ENCODE peak calls at places on chromosomes 12 and 14, in four cellular contexts. B, K, R and V are unnamed samples.

GRCh38 chr14:59197695-59198262 is 9.3 kb downstream of the DAAM1 start:
- DNase-seq in R (no peak), B (no peak), K (no peak), V (no peak)

GRCh38 chr12:131352296-131352900 is 358.5 kb upstream of the SFSWAP start:
- DNase-seq in R (no peak), K (no peak), B (no peak), V (no peak)

GRCh38 chr12:52581481-52581880 is 7.8 kb upstream of the KRT74 start:
- DNase-seq in B (peak), R (no peak), K (no peak), V (no peak)

GRCh38 chr12:52141306-52141705 is 50.5 kb downstream of the KRT80 start:
- DNase-seq in R (no peak), B (no peak), K (no peak), V (no peak)

GRCh38 chr12:85807681-85808228 is 28.5 kb downstream of the RASSF9 start:
- DNase-seq in K (no peak), B (no peak), R (no peak), V (no peak)

GRCh38 chr12:130838284-130838950 is 633 bp downstream of the STX2 start:
- DNase-seq in K (no peak), R (no peak), B (no peak), V (no peak)

GRCh38 chr14:36300337-36300736 is 20.1 kb downstream of the MBIP start:
- DNase-seq in R (no peak), B (no peak), K (no peak), V (no peak)

GRCh38 chr14:60092516-60092915 is 793 bp downstream of the PCNX4 start:
- DNase-seq in B (no peak), K (no peak), R (no peak), V (no peak)

GRCh38 chr12:55720894-55721444 is 776 bp downstream of the RDH5 start:
- DNase-seq in K (peak), R (no peak), B (no peak), V (peak)

GRCh38 chr12:29043069-29043468 is 106.0 kb upstream of the FAR2 start:
- DNase-seq in K (no peak), R (no peak), B (no peak), V (no peak)

GRCh38 chr12:132089407-132089910 is 54.7 kb downstream of the DDX51 start:
- DNase-seq in R (no peak), B (no peak), K (no peak), V (no peak)

GRCh38 chr12:118034429-118035193 is 18.1 kb downstream of the RFC5 start:
- DNase-seq in K (no peak), B (no peak), R (no peak), V (no peak)

GRCh38 chr14:53367631-53368030 is 214.5 kb upstream of the DDHD1 start:
- DNase-seq in K (no peak), B (no peak), R (no peak), V (no peak)

GRCh38 chr12:106342397-106343212 is 14.9 kb upstream of the POLR3B start:
- DNase-seq in B (peak), K (no peak), R (no peak), V (no peak)

GRCh38 chr14:36207500-36207899 is 31.0 kb upstream of the PTCSC3 start:
- DNase-seq in K (no peak), R (no peak), B (no peak), V (no peak)

GRCh38 chr14:64806202-64806861 is 73.4 kb downstream of the SPTB start:
- DNase-seq in K (no peak), B (no peak), R (no peak), V (no peak)

GRCh38 chr14:52342849-52343606 is 28.9 kb downstream of the PTGER2 start:
- DNase-seq in R (no peak), K (no peak), B (no peak), V (no peak)

GRCh38 chr12:109711596-109712461 is 1.8 kb upstream of the FAM222A start:
- DNase-seq in K (no peak), B (no peak), R (no peak), V (no peak)

GRCh38 chr12:1530592-1531159 is 63.7 kb downstream of the FBXL14 start:
- DNase-seq in K (no peak), R (no peak), B (no peak), V (no peak)

GRCh38 chr12:3230758-3231375 is 153.7 kb downstream of the TSPAN9 start:
- DNase-seq in B (no peak), R (no peak), K (no peak), V (no peak)

GRCh38 chr12:9751204-9752144 is 9.2 kb downstream of the CD69 start:
- DNase-seq in K (no peak), R (peak), B (no peak), V (no peak)

GRCh38 chr14:59018978-59019377 is 169.5 kb upstream of the DAAM1 start:
- DNase-seq in R (no peak), B (no peak), K (no peak), V (no peak)

GRCh38 chr12:124718052-124718451 is 145.6 kb downstream of the SCARB1 start:
- DNase-seq in K (no peak), R (no peak), B (no peak), V (no peak)

GRCh38 chr14:50037837-50038236 is 78.5 kb downstream of the VCPKMT start:
- DNase-seq in K (no peak), R (no peak), B (peak), V (no peak)

GRCh38 chr12:111057726-111058125 is 137.3 kb upstream of the MYL2 start:
- DNase-seq in K (no peak), R (no peak), B (no peak), V (no peak)

GRCh38 chr14:63496837-63497400 is 46.3 kb downstream of the PPP2R5E start:
- DNase-seq in R (no peak), K (no peak), B (no peak), V (no peak)

GRCh38 chr12:59113831-59114273 is 193.5 kb upstream of the LRIG3 start:
- DNase-seq in B (peak), R (peak), K (peak), V (peak)

GRCh38 chr14:65206448-65207096 is 104.3 kb upstream of the MAX start:
- DNase-seq in R (no peak), K (no peak), B (no peak), V (no peak)

GRCh38 chr14:93230539-93230938 is 23.5 kb downstream of the UBR7 start:
- DNase-seq in B (no peak), R (no peak), K (no peak), V (no peak)